ENCODE peak calls at places on chromosomes 5 and 9, in nine cellular contexts. S, Q, H, K, T, Y, J, E and R are unnamed samples.

GRCh38 chr9:111599092-111599947 is at the start of gene PTGR1:
- DNase-seq in S (peak; percentile 73), Q (peak; percentile 75), E (peak; percentile 88), J (no peak), T (no peak), Y (peak; percentile 79), H (peak; percentile 90), K (peak; percentile 78), R (peak; percentile 92)

GRCh38 chr5:148922606-148923005 is 96.2 kb downstream of the ADRB2 start:
- DNase-seq in Q (no peak), Y (no peak), T (no peak), J (no peak), H (peak; percentile 30), K (no peak), S (no peak), E (no peak), R (no peak)

GRCh38 chr9:14243514-14244042 is 70.4 kb downstream of the NFIB start:
- DNase-seq in T (no peak), H (no peak), Q (no peak), E (no peak), J (no peak), S (no peak), Y (no peak), K (no peak), R (peak; percentile 52)

GRCh38 chr5:80884851-80885697 is 75.1 kb upstream of the RASGRF2 start:
- DNase-seq in T (no peak), J (no peak), E (no peak), Q (no peak), H (peak; percentile 23), Y (no peak), K (no peak), S (no peak), R (peak; percentile 31)

GRCh38 chr9:75188756-75189155 is 100.4 kb downstream of the OSTF1 start:
- DNase-seq in T (no peak), E (no peak), Q (no peak), S (no peak), K (no peak), Y (no peak), J (no peak), H (no peak), R (no peak)

GRCh38 chr9:135218331-135219225 is 131.1 kb downstream of the OLFM1 start:
- DNase-seq in K (peak; percentile 33), Y (no peak), H (no peak), Q (no peak), T (no peak), J (no peak), S (no peak), E (no peak), R (no peak)

GRCh38 chr5:96431376-96432244 is 1.4 kb downstream of the PCSK1 start:
- DNase-seq in T (no peak), E (peak; percentile 57), S (no peak), Y (no peak), J (no peak), Q (peak; percentile 39), H (peak; percentile 32), K (no peak), R (peak; percentile 57)

GRCh38 chr9:79131876-79132377 is 439.8 kb upstream of the TLE4 start:
- DNase-seq in K (no peak), S (no peak), H (no peak), T (no peak), E (no peak), Q (no peak), J (no peak), Y (no peak), R (no peak)

GRCh38 chr9:3912260-3912659 is 386.5 kb upstream of the RFX3 start:
- DNase-seq in K (no peak), Q (no peak), Y (no peak), J (no peak), H (peak; percentile 35), E (peak; percentile 28), T (no peak), S (no peak), R (peak; percentile 28)

GRCh38 chr5:135309391-135310327 is 89.4 kb downstream of the MACROH2A1 start:
- DNase-seq in T (no peak), Q (no peak), K (no peak), J (no peak), Y (peak; percentile 25), E (no peak), H (peak; percentile 55), S (no peak), R (no peak)

GRCh38 chr5:141084487-141084989 is 9.9 kb upstream of the PCDHB2 start:
- DNase-seq in H (peak; percentile 55), T (no peak), S (no peak), J (peak; percentile 37), Q (peak; percentile 6), E (peak; percentile 13), K (peak; percentile 76), Y (peak; percentile 71), R (peak; percentile 22)

GRCh38 chr9:8366161-8366926 is 566.8 kb upstream of the DMAC1 start:
- DNase-seq in E (peak; percentile 36), H (no peak), S (no peak), Q (no peak), K (no peak), J (no peak), T (no peak), Y (no peak), R (peak; percentile 20)

GRCh38 chr9:108991479-108991878 is 21.8 kb downstream of the CTNNAL1 start:
- DNase-seq in J (no peak), S (no peak), Q (no peak), E (no peak), K (no peak), T (no peak), H (peak; percentile 23), Y (no peak), R (peak; percentile 43)

GRCh38 chr5:138635708-138636107 is 60.5 kb upstream of the HSPA9 start:
- DNase-seq in J (no peak), S (no peak), K (no peak), H (no peak), Q (no peak), T (no peak), E (no peak), Y (no peak), R (no peak)

GRCh38 chr5:132104561-132104960 is 31.0 kb downstream of the CSF2 start:
- DNase-seq in K (no peak), S (no peak), J (no peak), H (peak; percentile 72), Y (peak; percentile 51), E (no peak), T (no peak), Q (no peak), R (no peak)

GRCh38 chr5:92969191-92969780 is 611.7 kb downstream of the NR2F1-AS1 start:
- DNase-seq in K (no peak), Y (no peak), Q (no peak), J (no peak), S (no peak), T (no peak), H (no peak), E (no peak), R (no peak)